ENCODE peak calls at places on chromosomes 13 and 19, in six cellular contexts. One of them, this sample, is unnamed.

GRCh38 chr13:29754486-29754806 is 96.0 kb downstream of the UBL3 start:
- DNase-seq in gastrocnemius medialis: no peak
- DNase-seq in AG04450: no peak
- DNase-seq in pancreas: no peak
- DNase-seq in left ventricle myocardium inferior: no peak
- DNase-seq in astrocyte: peak; percentile 60
- DNase-seq in this sample: peak; percentile 39

GRCh38 chr19:33290956-33291622 is 11.2 kb downstream of the CEBPA start:
- DNase-seq in gastrocnemius medialis: no peak
- DNase-seq in AG04450: no peak
- DNase-seq in pancreas: no peak
- DNase-seq in left ventricle myocardium inferior: no peak
- DNase-seq in astrocyte: no peak
- DNase-seq in this sample: no peak

GRCh38 chr19:1370579-1371361 is 12.9 kb upstream of the NDUFS7 start:
- DNase-seq in gastrocnemius medialis: no peak
- DNase-seq in AG04450: no peak
- DNase-seq in pancreas: no peak
- DNase-seq in left ventricle myocardium inferior: no peak
- DNase-seq in astrocyte: no peak
- DNase-seq in this sample: no peak

GRCh38 chr13:79936368-79937136 is 404.4 kb downstream of the SPRY2 start:
- DNase-seq in gastrocnemius medialis: no peak
- DNase-seq in AG04450: peak; percentile 97
- DNase-seq in pancreas: peak; percentile 39
- DNase-seq in left ventricle myocardium inferior: no peak
- DNase-seq in astrocyte: peak; percentile 100
- DNase-seq in this sample: peak; percentile 99

GRCh38 chr13:109610517-109610916 is 175.9 kb downstream of the IRS2 start:
- DNase-seq in gastrocnemius medialis: no peak
- DNase-seq in AG04450: no peak
- DNase-seq in pancreas: peak; percentile 3
- DNase-seq in left ventricle myocardium inferior: peak; percentile 43
- DNase-seq in astrocyte: no peak
- DNase-seq in this sample: peak; percentile 23

GRCh38 chr19:11510444-11510843 is 4.8 kb upstream of the ZNF653 start:
- DNase-seq in gastrocnemius medialis: no peak
- DNase-seq in AG04450: no peak
- DNase-seq in pancreas: no peak
- DNase-seq in left ventricle myocardium inferior: no peak
- DNase-seq in astrocyte: no peak
- DNase-seq in this sample: no peak

GRCh38 chr13:35526577-35526976 is 50.1 kb upstream of the MAB21L1 start:
- DNase-seq in gastrocnemius medialis: no peak
- DNase-seq in AG04450: no peak
- DNase-seq in pancreas: no peak
- DNase-seq in left ventricle myocardium inferior: no peak
- DNase-seq in astrocyte: no peak
- DNase-seq in this sample: no peak

GRCh38 chr13:112968910-112969691 is at the start of gene MCF2L:
- DNase-seq in gastrocnemius medialis: no peak
- DNase-seq in AG04450: no peak
- DNase-seq in pancreas: peak; percentile 69
- DNase-seq in left ventricle myocardium inferior: peak; percentile 46
- DNase-seq in astrocyte: peak; percentile 16
- DNase-seq in this sample: peak; percentile 54

GRCh38 chr13:40187324-40187795 is 479.1 kb downstream of the FOXO1 start:
- DNase-seq in gastrocnemius medialis: no peak
- DNase-seq in AG04450: no peak
- DNase-seq in pancreas: no peak
- DNase-seq in left ventricle myocardium inferior: no peak
- DNase-seq in astrocyte: no peak
- DNase-seq in this sample: no peak

GRCh38 chr19:1492474-1493006 is 1.6 kb downstream of the REEP6 start:
- DNase-seq in gastrocnemius medialis: no peak
- DNase-seq in AG04450: no peak
- DNase-seq in pancreas: no peak
- DNase-seq in left ventricle myocardium inferior: no peak
- DNase-seq in astrocyte: no peak
- DNase-seq in this sample: no peak

GRCh38 chr19:30666301-30666803 is 294.2 kb downstream of the ZNF536 start:
- DNase-seq in gastrocnemius medialis: no peak
- DNase-seq in AG04450: no peak
- DNase-seq in pancreas: peak; percentile 38
- DNase-seq in left ventricle myocardium inferior: no peak
- DNase-seq in astrocyte: no peak
- DNase-seq in this sample: peak; percentile 29

GRCh38 chr13:95924389-95924994 is 128.7 kb downstream of the UGGT2 start:
- DNase-seq in gastrocnemius medialis: no peak
- DNase-seq in AG04450: peak; percentile 47
- DNase-seq in pancreas: no peak
- DNase-seq in left ventricle myocardium inferior: no peak
- DNase-seq in astrocyte: peak; percentile 92
- DNase-seq in this sample: peak; percentile 90

GRCh38 chr13:20711301-20712044 is 8.0 kb downstream of the IL17D start:
- DNase-seq in gastrocnemius medialis: no peak
- DNase-seq in AG04450: no peak
- DNase-seq in pancreas: no peak
- DNase-seq in left ventricle myocardium inferior: no peak
- DNase-seq in astrocyte: no peak
- DNase-seq in this sample: no peak
- TF ChIP-seq CTCF in gastrocnemius medialis: no peak
- TF ChIP-seq CTCF in AG04450: no peak
- TF ChIP-seq CTCF in pancreas: no peak
- TF ChIP-seq CTCF in left ventricle myocardium inferior: no peak
- TF ChIP-seq CTCF in astrocyte: peak; percentile 38
- TF ChIP-seq CTCF in this sample: peak; percentile 17

GRCh38 chr13:97275775-97276501 is 53.8 kb downstream of the MBNL2 start:
- DNase-seq in gastrocnemius medialis: no peak
- DNase-seq in AG04450: no peak
- DNase-seq in pancreas: no peak
- DNase-seq in left ventricle myocardium inferior: no peak
- DNase-seq in astrocyte: no peak
- DNase-seq in this sample: no peak
- H3K4me3 ChIP-seq in gastrocnemius medialis: no peak overlapping the region
- H3K4me3 ChIP-seq in AG04450: no peak overlapping the region
- H3K4me3 ChIP-seq in pancreas: no peak overlapping the region
- H3K4me3 ChIP-seq in left ventricle myocardium inferior: no peak overlapping the region
- H3K4me3 ChIP-seq in astrocyte: no peak overlapping the region
- H3K4me3 ChIP-seq in this sample: no peak overlapping the region

DNA sequence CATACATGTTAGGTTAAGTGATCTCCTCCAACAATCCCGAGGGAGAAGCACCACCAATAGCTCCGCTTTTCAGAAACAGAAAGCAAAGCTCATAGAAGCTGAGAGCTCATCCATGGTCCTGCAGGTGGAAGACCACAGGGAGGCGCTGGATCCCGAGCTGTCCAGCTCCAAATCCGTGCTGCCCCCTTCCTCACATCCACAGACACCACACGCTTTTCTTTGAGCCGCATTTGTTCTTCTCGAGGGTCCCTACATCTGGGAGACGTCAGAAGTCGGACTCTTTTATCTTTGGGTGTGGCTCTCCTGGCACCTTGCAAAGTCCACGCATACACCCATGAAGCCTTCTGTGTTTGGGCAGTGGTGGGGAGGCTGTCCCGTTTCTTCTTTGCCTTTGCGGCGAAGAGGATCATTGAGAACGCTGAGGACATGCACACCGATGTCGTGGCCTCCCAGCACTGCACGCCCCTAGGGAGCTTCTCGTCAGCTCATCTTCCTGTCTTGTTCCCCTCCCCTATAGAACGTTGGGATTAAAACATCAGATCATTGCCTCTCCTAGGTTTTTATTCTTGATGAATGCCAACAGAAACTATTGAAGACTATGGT is 184.8 kb downstream of the TEX29 start:
- DNase-seq in gastrocnemius medialis: no peak
- DNase-seq in AG04450: no peak
- DNase-seq in pancreas: no peak
- DNase-seq in left ventricle myocardium inferior: no peak
- DNase-seq in astrocyte: no peak
- DNase-seq in this sample: no peak
- TF ChIP-seq CTCF in gastrocnemius medialis: no peak
- TF ChIP-seq CTCF in AG04450: no peak
- TF ChIP-seq CTCF in pancreas: no peak
- TF ChIP-seq CTCF in left ventricle myocardium inferior: peak; percentile 47
- TF ChIP-seq CTCF in astrocyte: peak; percentile 11
- TF ChIP-seq CTCF in this sample: no peak

GRCh38 chr19:40611900-40612698 is 10.9 kb downstream of the LTBP4 start:
- DNase-seq in gastrocnemius medialis: no peak
- DNase-seq in AG04450: no peak
- DNase-seq in pancreas: no peak
- DNase-seq in left ventricle myocardium inferior: no peak
- DNase-seq in astrocyte: no peak
- DNase-seq in this sample: no peak

GRCh38 chr19:40608957-40609356 is 7.8 kb downstream of the LTBP4 start:
- DNase-seq in gastrocnemius medialis: no peak
- DNase-seq in AG04450: no peak
- DNase-seq in pancreas: no peak
- DNase-seq in left ventricle myocardium inferior: no peak
- DNase-seq in astrocyte: no peak
- DNase-seq in this sample: no peak

GRCh38 chr19:40611096-40611495 is 9.9 kb downstream of the LTBP4 start:
- DNase-seq in gastrocnemius medialis: no peak
- DNase-seq in AG04450: no peak
- DNase-seq in pancreas: no peak
- DNase-seq in left ventricle myocardium inferior: no peak
- DNase-seq in astrocyte: no peak
- DNase-seq in this sample: no peak

GRCh38 chr19:40609561-40610395 is 8.6 kb downstream of the LTBP4 start:
- DNase-seq in gastrocnemius medialis: peak; percentile 85
- DNase-seq in AG04450: no peak
- DNase-seq in pancreas: peak; percentile 97
- DNase-seq in left ventricle myocardium inferior: peak; percentile 90
- DNase-seq in astrocyte: peak; percentile 48
- DNase-seq in this sample: no peak

GRCh38 chr19:40610396-40611064 is 9.4 kb downstream of the LTBP4 start:
- DNase-seq in gastrocnemius medialis: peak; percentile 45
- DNase-seq in AG04450: no peak
- DNase-seq in pancreas: peak; percentile 66
- DNase-seq in left ventricle myocardium inferior: peak; percentile 74
- DNase-seq in astrocyte: no peak
- DNase-seq in this sample: no peak
- H3K4me3 ChIP-seq in gastrocnemius medialis: peak overlapping the region; percentile 46
- H3K4me3 ChIP-seq in AG04450: no peak overlapping the region
- H3K4me3 ChIP-seq in pancreas: no peak overlapping the region
- H3K4me3 ChIP-seq in left ventricle myocardium inferior: peak overlapping the region; percentile 57
- H3K4me3 ChIP-seq in astrocyte: peak overlapping the region; percentile 39
- H3K4me3 ChIP-seq in this sample: no peak overlapping the region

GRCh38 chr19:51330366-51330765 is 11.6 kb downstream of the VSIG10L start:
- DNase-seq in gastrocnemius medialis: no peak
- DNase-seq in AG04450: no peak
- DNase-seq in pancreas: no peak
- DNase-seq in left ventricle myocardium inferior: no peak
- DNase-seq in astrocyte: no peak
- DNase-seq in this sample: no peak

GRCh38 chr19:51326216-51327065 is 15.0 kb downstream of the IGLON5 start:
- DNase-seq in gastrocnemius medialis: no peak
- DNase-seq in AG04450: no peak
- DNase-seq in pancreas: no peak
- DNase-seq in left ventricle myocardium inferior: no peak
- DNase-seq in astrocyte: no peak
- DNase-seq in this sample: no peak

GRCh38 chr19:51325161-51325979 is 13.9 kb downstream of the IGLON5 start:
- DNase-seq in gastrocnemius medialis: no peak
- DNase-seq in AG04450: no peak
- DNase-seq in pancreas: no peak
- DNase-seq in left ventricle myocardium inferior: no peak
- DNase-seq in astrocyte: no peak
- DNase-seq in this sample: no peak

GRCh38 chr19:51329411-51329810 is 12.5 kb downstream of the VSIG10L start:
- DNase-seq in gastrocnemius medialis: no peak
- DNase-seq in AG04450: no peak
- DNase-seq in pancreas: no peak
- DNase-seq in left ventricle myocardium inferior: no peak
- DNase-seq in astrocyte: no peak
- DNase-seq in this sample: no peak

GRCh38 chr19:51327066-51327985 is 14.6 kb downstream of the VSIG10L start:
- DNase-seq in gastrocnemius medialis: no peak
- DNase-seq in AG04450: no peak
- DNase-seq in pancreas: no peak
- DNase-seq in left ventricle myocardium inferior: peak; percentile 31
- DNase-seq in astrocyte: no peak
- DNase-seq in this sample: peak; percentile 48
- TF ChIP-seq CTCF in gastrocnemius medialis: no peak
- TF ChIP-seq CTCF in AG04450: no peak
- TF ChIP-seq CTCF in pancreas: no peak
- TF ChIP-seq CTCF in left ventricle myocardium inferior: no peak
- TF ChIP-seq CTCF in astrocyte: no peak
- TF ChIP-seq CTCF in this sample: no peak

GRCh38 chr13:23421596-23421995 is 11.9 kb downstream of the SACS start:
- DNase-seq in gastrocnemius medialis: no peak
- DNase-seq in AG04450: no peak
- DNase-seq in pancreas: no peak
- DNase-seq in left ventricle myocardium inferior: no peak
- DNase-seq in astrocyte: no peak
- DNase-seq in this sample: no peak
- H3K4me3 ChIP-seq in gastrocnemius medialis: no peak overlapping the region
- H3K4me3 ChIP-seq in AG04450: no peak overlapping the region
- H3K4me3 ChIP-seq in pancreas: no peak overlapping the region
- H3K4me3 ChIP-seq in left ventricle myocardium inferior: no peak overlapping the region
- H3K4me3 ChIP-seq in astrocyte: no peak overlapping the region
- H3K4me3 ChIP-seq in this sample: no peak overlapping the region

DNA sequence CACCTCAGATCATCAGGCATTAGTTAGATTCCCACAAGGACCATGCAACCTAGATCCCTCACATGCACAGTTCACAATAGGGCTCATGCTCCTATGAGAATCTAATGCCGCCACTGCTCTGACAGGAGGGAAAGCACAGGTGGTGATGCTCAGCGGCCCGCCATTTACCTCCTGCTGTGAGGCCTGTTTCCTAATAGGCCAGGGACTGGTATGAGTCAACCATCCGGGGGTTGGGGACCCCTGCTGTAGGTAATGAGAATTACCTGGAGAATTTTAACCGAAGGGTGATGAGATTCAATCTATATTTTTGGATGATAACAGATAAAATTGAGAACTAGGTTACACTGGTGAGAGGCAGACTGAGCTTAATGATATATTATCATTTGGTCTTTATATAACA is 101.4 kb downstream of the LACC1 start:
- DNase-seq in gastrocnemius medialis: no peak
- DNase-seq in AG04450: no peak
- DNase-seq in pancreas: no peak
- DNase-seq in left ventricle myocardium inferior: no peak
- DNase-seq in astrocyte: no peak
- DNase-seq in this sample: no peak
- TF ChIP-seq CTCF in gastrocnemius medialis: no peak
- TF ChIP-seq CTCF in AG04450: peak; percentile 5
- TF ChIP-seq CTCF in pancreas: no peak
- TF ChIP-seq CTCF in left ventricle myocardium inferior: no peak
- TF ChIP-seq CTCF in astrocyte: no peak
- TF ChIP-seq CTCF in this sample: no peak

This sample was measured in fibroblast of pulmonary artery.